ENCODE peak calls at places on chromosome 20, in four cellular contexts. P is pancreas, S is IMR-90, Q is HCT116. F is an unnamed sample.

GRCh38 chr20:18397090-18397489 is 69.7 kb downstream of the DZANK1 start:
- DNase-seq in P (no peak), S (no peak), Q (no peak), F (no peak)

GRCh38 chr20:62047666-62048345 is 17.9 kb downstream of the TAF4 start:
- DNase-seq in P (no peak), S (no peak), Q (no peak), F (no peak)

GRCh38 chr20:44615169-44615791 is 32.9 kb downstream of the PKIG start:
- DNase-seq in P (no peak), S (peak; percentile 38), Q (no peak), F (no peak)

GRCh38 chr20:32316667-32317066 is 39.2 kb downstream of the KIF3B start:
- DNase-seq in P (peak; percentile 81), S (peak; percentile 44), Q (no peak), F (no peak)

GRCh38 chr20:32984631-32985354 is 19.4 kb downstream of the SUN5 start:
- DNase-seq in P (no peak), S (no peak), Q (no peak), F (no peak)

GRCh38 chr20:16707674-16708073 is 22.2 kb upstream of the SNRPB2 start:
- DNase-seq in P (no peak), S (no peak), Q (no peak), F (no peak)

GRCh38 chr20:32976746-32977145 is 27.5 kb downstream of the SUN5 start:
- DNase-seq in P (no peak), S (no peak), Q (no peak), F (no peak)

GRCh38 chr20:44188752-44189151 is 1.8 kb upstream of the JPH2 start:
- DNase-seq in P (no peak), S (no peak), Q (no peak), F (no peak)

GRCh38 chr20:57514273-57514751 is 10.6 kb downstream of the CTCFL start:
- DNase-seq in P (peak; percentile 71), S (peak; percentile 64), Q (peak; percentile 58), F (peak; percentile 27)
- TF ChIP-seq CTCF in P (peak; percentile 37), S (peak; percentile 90), Q (peak; percentile 92), F (peak; percentile 84)

GRCh38 chr20:5932796-5933195 is 17.5 kb downstream of the TRMT6 start:
- DNase-seq in P (no peak), S (no peak), Q (no peak), F (no peak)
- H3K4me1 ChIP-seq in P (no peaks in the 10 kb centered on the region), S (no peaks in the 10 kb centered on the region), Q (no peaks in the 10 kb centered on the region), F (no peaks in the 10 kb centered on the region)

GRCh38 chr20:15316556-15316955 is 979.1 kb upstream of the FLRT3 start:
- DNase-seq in P (no peak), S (no peak), Q (no peak), F (no peak)

GRCh38 chr20:15317546-15318242 is 980.3 kb upstream of the FLRT3 start:
- DNase-seq in P (no peak), S (no peak), Q (no peak), F (no peak)

GRCh38 chr20:15318682-15319081 is 981.3 kb upstream of the FLRT3 start:
- DNase-seq in P (no peak), S (no peak), Q (no peak), F (no peak)

GRCh38 chr20:15319444-15319843 is 982.0 kb upstream of the FLRT3 start:
- DNase-seq in P (no peak), S (no peak), Q (no peak), F (no peak)

GRCh38 chr20:15320941-15321340 is 983.5 kb upstream of the FLRT3 start:
- DNase-seq in P (no peak), S (no peak), Q (no peak), F (no peak)
- H3K9me3 ChIP-seq in P (no peaks in the 10 kb centered on the region), S (no peaks in the 10 kb centered on the region), Q (no peaks in the 10 kb centered on the region), F (no peaks in the 10 kb centered on the region)

GRCh38 chr20:1998193-1998520 is 4.3 kb upstream of the PDYN start:
- DNase-seq in P (no peak), S (no peak), Q (no peak), F (no peak)

GRCh38 chr20:2001119-2001518 is 7.3 kb upstream of the PDYN start:
- DNase-seq in P (no peak), S (no peak), Q (no peak), F (no peak)

GRCh38 chr20:1997483-1998192 is 3.8 kb upstream of the PDYN start:
- DNase-seq in P (no peak), S (no peak), Q (no peak), F (no peak)

GRCh38 chr20:2000286-2000685 is 6.4 kb upstream of the PDYN start:
- DNase-seq in P (no peak), S (no peak), Q (no peak), F (no peak)

GRCh38 chr20:1998715-1999114 is 4.9 kb upstream of the PDYN start:
- DNase-seq in P (no peak), S (no peak), Q (no peak), F (no peak)
- TF ChIP-seq CTCF in P (no peak), S (no peak), Q (no peak), F (no peak)

GRCh38 chr20:24814556-24815195 is 134.4 kb upstream of the CST7 start:
- DNase-seq in P (no peak), S (no peak), Q (no peak), F (no peak)
- H3K4me1 ChIP-seq in P (no peaks in the 10 kb centered on the region), S (no peaks in the 10 kb centered on the region), Q (no peaks in the 10 kb centered on the region), F (no peaks in the 10 kb centered on the region)

GRCh38 chr20:56257604-56258003 is 9.1 kb downstream of the MC3R start:
- DNase-seq in P (no peak), S (no peak), Q (no peak), F (no peak)

DNA sequence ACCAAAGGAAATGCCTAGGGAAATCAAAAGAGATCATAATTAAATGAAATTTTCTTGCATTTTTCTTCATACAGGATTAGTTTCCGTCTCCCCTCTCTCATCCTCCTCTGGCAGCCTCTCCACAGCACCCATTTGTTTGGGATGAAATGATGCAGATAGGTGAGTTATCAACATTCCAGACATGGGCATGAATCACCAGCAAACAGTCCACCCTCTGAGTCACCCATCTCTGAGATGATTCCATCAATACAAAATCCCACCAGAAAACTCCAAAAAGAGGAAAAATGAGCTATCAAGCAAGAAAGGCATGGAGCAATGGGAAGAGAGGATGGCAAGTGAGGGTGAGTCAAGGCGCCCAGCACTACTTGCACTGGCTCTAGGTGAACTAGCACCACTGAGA is 11.4 kb downstream of the MC3R start:
- DNase-seq in P (no peak), S (no peak), Q (no peak), F (no peak)
- H3K9me3 ChIP-seq in P (no peaks in the 10 kb centered on the region), S (no peaks in the 10 kb centered on the region), Q (no peaks in the 10 kb centered on the region), F (no peaks in the 10 kb centered on the region)

F was measured in Panc1.